ENCODE peak calls at places on chromosomes 16 and 17, in nine cellular contexts. S is fibroblast of the conjunctiva, A is T-helper 1 cell, X is pons, B is fibroblast of mammary gland, F is dorsolateral prefrontal cortex, D is epithelial cell of esophagus, P is endodermal cell, Y is midbrain. Q is an unnamed sample.

GRCh38 chr17:14417336-14417735 is 116.5 kb downstream of the HS3ST3B1 start:
- DNase-seq in S (no peak), A (no peak), X (no peak), B (no peak), F (no peak), D (no peak), P (no peak), Y (no peak), Q (no peak)

GRCh38 chr16:10189861-10190390 is 7.7 kb upstream of the GRIN2A start:
- DNase-seq in S (no peak), A (no peak), X (no peak), B (no peak), F (no peak), D (no peak), P (peak; percentile 31), Y (no peak), Q (no peak)

GRCh38 chr17:51056813-51057510 is 63.7 kb downstream of the SPAG9 start:
- DNase-seq in S (peak; percentile 68), A (peak; percentile 36), X (peak; percentile 95), B (peak; percentile 87), F (no peak), D (peak; percentile 66), P (peak; percentile 89), Y (peak; percentile 63), Q (peak; percentile 74)

GRCh38 chr17:76153640-76154039 is 12.6 kb upstream of the FOXJ1 start:
- DNase-seq in S (peak; percentile 34), A (no peak), X (no peak), B (peak; percentile 18), F (no peak), D (no peak), P (peak; percentile 87), Y (no peak), Q (no peak)

GRCh38 chr16:16096161-16096857 is 127.0 kb downstream of the ABCC6 start:
- DNase-seq in S (peak; percentile 51), A (no peak), X (no peak), B (peak; percentile 38), F (no peak), D (no peak), P (no peak), Y (no peak), Q (peak; percentile 25)

GRCh38 chr17:63817736-63818385 is 9.4 kb upstream of the PSMC5 start:
- DNase-seq in S (no peak), A (no peak), X (no peak), B (no peak), F (no peak), D (no peak), P (peak; percentile 47), Y (no peak), Q (no peak)

GRCh38 chr16:30958164-30959083 is 870 bp downstream of the SETD1A start:
- DNase-seq in S (no peak), A (no peak), X (no peak), B (peak; percentile 42), F (no peak), D (peak; percentile 46), P (peak; percentile 87), Y (peak; percentile 45), Q (peak; percentile 25)

GRCh38 chr17:16269658-16270057 is 52.6 kb downstream of the PIGL start:
- DNase-seq in S (no peak), A (no peak), X (no peak), B (peak; percentile 87), F (no peak), D (no peak), P (no peak), Y (no peak), Q (peak; percentile 64)

GRCh38 chr16:203246-203645 is 23.0 kb downstream of the HBQ1 start:
- DNase-seq in S (no peak), A (no peak), X (no peak), B (no peak), F (no peak), D (peak; percentile 10), P (no peak), Y (no peak), Q (no peak)

GRCh38 chr16:5903153-5903552 is 805.6 kb upstream of the EEF2KMT start:
- DNase-seq in S (no peak), A (no peak), X (no peak), B (no peak), F (no peak), D (peak; percentile 88), P (no peak), Y (no peak), Q (no peak)

GRCh38 chr16:3774156-3774767 is 56.9 kb upstream of the TRAP1 start:
- DNase-seq in S (no peak), A (no peak), X (peak; percentile 56), B (peak; percentile 69), F (no peak), D (no peak), P (no peak), Y (no peak), Q (peak; percentile 18)

GRCh38 chr17:11805952-11806351 is 191.3 kb downstream of the ZNF18 start:
- DNase-seq in S (no peak), A (no peak), X (no peak), B (no peak), F (no peak), D (no peak), P (peak; percentile 2), Y (no peak), Q (no peak)

GRCh38 chr16:12187939-12188673 is 211.6 kb downstream of the SNX29 start:
- DNase-seq in S (no peak), A (no peak), X (no peak), B (peak; percentile 50), F (no peak), D (peak; percentile 67), P (no peak), Y (no peak), Q (no peak)

GRCh38 chr16:26645629-26646028 is 421.1 kb upstream of the C16orf82 start:
- DNase-seq in S (no peak), A (peak; percentile 71), X (peak; percentile 25), B (no peak), F (peak; percentile 41), D (no peak), P (peak; percentile 89), Y (peak; percentile 29), Q (no peak)

GRCh38 chr17:77449908-77450741 is 309.4 kb downstream of the SEC14L1 start:
- DNase-seq in S (no peak), A (no peak), X (peak; percentile 70), B (peak; percentile 87), F (peak; percentile 92), D (peak; percentile 57), P (peak; percentile 97), Y (peak; percentile 70), Q (no peak)

GRCh38 chr16:57347858-57348257 is 10.7 kb upstream of the CCL22 start:
- DNase-seq in S (no peak), A (no peak), X (no peak), B (no peak), F (no peak), D (no peak), P (no peak), Y (no peak), Q (no peak)

GRCh38 chr17:47368262-47368661 is 44.5 kb downstream of the EFCAB13 start:
- DNase-seq in S (no peak), A (no peak), X (no peak), B (no peak), F (no peak), D (peak; percentile 45), P (no peak), Y (no peak), Q (no peak)

GRCh38 chr16:373020-373598 is 2.8 kb upstream of the MRPL28 start:
- DNase-seq in S (no peak), A (no peak), X (no peak), B (no peak), F (no peak), D (no peak), P (no peak), Y (no peak), Q (no peak)

GRCh38 chr17:37888881-37889280 is 35.3 kb upstream of the TBC1D3K start:
- DNase-seq in S (no peak), A (no peak), X (no peak), B (no peak), F (no peak), D (peak; percentile 77), P (no peak), Y (no peak), Q (no peak)

GRCh38 chr16:11682655-11683096 is 14.4 kb downstream of the SNN start:
- DNase-seq in S (peak; percentile 16), A (no peak), X (no peak), B (peak; percentile 88), F (no peak), D (peak; percentile 88), P (no peak), Y (no peak), Q (peak; percentile 86)

GRCh38 chr17:4531988-4532736 is 23.0 kb downstream of the MYBBP1A start:
- DNase-seq in S (no peak), A (no peak), X (no peak), B (no peak), F (no peak), D (no peak), P (peak; percentile 55), Y (no peak), Q (no peak)

GRCh38 chr16:86554599-86554916 is 477 bp downstream of the MTHFSD start:
- DNase-seq in S (no peak), A (no peak), X (no peak), B (no peak), F (no peak), D (no peak), P (no peak), Y (no peak), Q (no peak)

GRCh38 chr17:45144199-45145034 is 3.9 kb upstream of the HEXIM1 start:
- DNase-seq in S (no peak), A (no peak), X (no peak), B (no peak), F (no peak), D (no peak), P (peak; percentile 78), Y (peak; percentile 71), Q (no peak)

GRCh38 chr17:82745524-82745923 is 6.3 kb upstream of the TBCD start:
- DNase-seq in S (no peak), A (no peak), X (no peak), B (no peak), F (no peak), D (no peak), P (no peak), Y (no peak), Q (no peak)

GRCh38 chr17:78124081-78124835 is 4.3 kb downstream of the TMC6 start:
- DNase-seq in S (no peak), A (no peak), X (no peak), B (no peak), F (no peak), D (no peak), P (no peak), Y (no peak), Q (no peak)

GRCh38 chr17:50956409-50956749 is 90.2 kb upstream of the TOB1 start:
- DNase-seq in S (no peak), A (no peak), X (no peak), B (no peak), F (no peak), D (no peak), P (no peak), Y (no peak), Q (no peak)

GRCh38 chr16:9798474-9798873 is 383.8 kb downstream of the GRIN2A start:
- DNase-seq in S (no peak), A (no peak), X (no peak), B (no peak), F (no peak), D (no peak), P (no peak), Y (no peak), Q (no peak)

GRCh38 chr16:22191966-22192260 is 14.2 kb upstream of the EEF2K start:
- DNase-seq in S (no peak), A (peak; percentile 54), X (no peak), B (peak; percentile 52), F (no peak), D (no peak), P (no peak), Y (peak; percentile 48), Q (no peak)

GRCh38 chr16:28822520-28823290 is at the start of gene ATXN2L:
- DNase-seq in S (peak; percentile 89), A (peak; percentile 96), X (peak; percentile 92), B (peak; percentile 96), F (peak; percentile 91), D (peak; percentile 97), P (peak; percentile 94), Y (peak; percentile 92), Q (peak; percentile 90)

GRCh38 chr17:64630309-64631223 is 31.5 kb downstream of the SMURF2 start:
- DNase-seq in S (no peak), A (no peak), X (no peak), B (no peak), F (no peak), D (peak; percentile 64), P (no peak), Y (no peak), Q (no peak)

GRCh38 chr16:46688101-46688656 is 799 bp downstream of the VPS35 start:
- DNase-seq in S (no peak), A (no peak), X (peak; percentile 68), B (peak; percentile 28), F (no peak), D (peak; percentile 81), P (no peak), Y (peak; percentile 46), Q (no peak)